ENCODE peak calls at places on chromosomes 12 and 14, in five cellular contexts. J is WTC11, C is foreskin keratinocyte, B is choroid plexus epithelial cell, G is GM10248. U is an unnamed sample.

GRCh38 chr14:78075610-78076277 is 94.4 kb upstream of the NRXN3 start:
- DNase-seq in G (no peak), B (no peak), C (no peak), J (no peak), U (no peak)

GRCh38 chr14:34040765-34041164 is 89.9 kb upstream of the EGLN3 start:
- DNase-seq in G (no peak), J (no peak), C (no peak), B (no peak), U (no peak)

GRCh38 chr12:76777765-76778216 is 13.9 kb downstream of the ZDHHC17 start:
- DNase-seq in G (peak), C (no peak), J (no peak), B (no peak), U (peak)

GRCh38 chr12:8499616-8500015 is 13.7 kb upstream of the CLEC4D start:
- DNase-seq in G (no peak), C (peak), J (no peak), B (no peak), U (no peak)

GRCh38 chr14:24232645-24233537 is at the start of gene GMPR2:
- DNase-seq in J (no peak), B (no peak), G (peak), C (peak), U (peak)

GRCh38 chr14:98803196-98803595 is 468.8 kb downstream of the BCL11B start:
- DNase-seq in J (no peak), B (no peak), C (no peak), G (no peak), U (no peak)

GRCh38 chr12:12609692-12610091 is 2.0 kb upstream of the CREBL2 start:
- DNase-seq in B (no peak), G (no peak), J (no peak), C (no peak), U (no peak)

GRCh38 chr12:77204055-77204454 is 138.7 kb upstream of the E2F7 start:
- DNase-seq in C (peak), J (peak), B (peak), G (no peak), U (peak)

GRCh38 chr12:47754126-47754525 is 4.6 kb downstream of the RAPGEF3 start:
- DNase-seq in C (peak), B (no peak), J (no peak), G (no peak), U (no peak)

GRCh38 chr14:57060276-57060956 is 208.3 kb downstream of the EXOC5 start:
- DNase-seq in J (no peak), G (peak), B (no peak), C (peak), U (peak)

GRCh38 chr12:98232753-98233385 is 282.5 kb upstream of the TMPO start:
- DNase-seq in C (no peak), J (no peak), B (no peak), G (no peak), U (no peak)

GRCh38 chr12:29782285-29782820 is 1.4 kb downstream of the TMTC1 start:
- DNase-seq in J (no peak), G (peak), B (peak), C (peak), U (peak)

GRCh38 chr12:130752692-130753230 is 36.7 kb upstream of the RIMBP2 start:
- DNase-seq in G (no peak), C (no peak), J (peak), B (no peak), U (no peak)

GRCh38 chr14:89469210-89470198 is 52.5 kb upstream of the FOXN3 start:
- DNase-seq in J (no peak), B (peak), C (no peak), G (no peak), U (no peak)

GRCh38 chr12:94571556-94571955 is 78.8 kb downstream of the TMCC3 start:
- DNase-seq in C (peak), J (no peak), G (no peak), B (peak), U (no peak)

GRCh38 chr12:45504606-45505005 is 224.9 kb upstream of the ARID2 start:
- DNase-seq in J (no peak), B (no peak), C (no peak), G (no peak), U (no peak)

GRCh38 chr12:19591951-19592350 is 152.7 kb downstream of the AEBP2 start:
- DNase-seq in C (no peak), G (no peak), B (no peak), J (no peak), U (no peak)

GRCh38 chr12:32397703-32398102 is 1.7 kb upstream of the FGD4 start:
- DNase-seq in J (no peak), B (no peak), C (no peak), G (no peak), U (no peak)

GRCh38 chr14:89349196-89350008 is 67.6 kb downstream of the FOXN3 start:
- DNase-seq in C (no peak), B (peak), J (peak), G (no peak), U (no peak)

GRCh38 chr14:28635387-28635786 is 131.2 kb upstream of the FOXG1 start:
- DNase-seq in G (no peak), C (peak), J (no peak), B (peak), U (peak)

GRCh38 chr12:88188180-88188579 is 46.1 kb downstream of the TMTC3 start:
- DNase-seq in B (peak), J (no peak), G (no peak), C (peak), U (no peak)

GRCh38 chr12:111038075-111038474 is 117.7 kb upstream of the MYL2 start:
- DNase-seq in G (no peak), C (no peak), B (no peak), J (no peak), U (no peak)

GRCh38 chr12:109727746-109728726 is 14.4 kb downstream of the FAM222A start:
- DNase-seq in G (no peak), C (no peak), B (no peak), J (no peak), U (no peak)

GRCh38 chr14:103186894-103187586 is 63.8 kb downstream of the TNFAIP2 start:
- DNase-seq in J (peak), C (no peak), B (no peak), G (no peak), U (no peak)

GRCh38 chr12:117298648-117299225 is 62.7 kb downstream of the NOS1 start:
- DNase-seq in G (no peak), J (no peak), C (no peak), B (no peak), U (no peak)

GRCh38 chr12:112421363-112421762 is 2.6 kb downstream of the PTPN11 start:
- DNase-seq in B (no peak), G (no peak), C (no peak), J (no peak), U (no peak)

GRCh38 chr12:77485961-77486579 is 344.6 kb upstream of the NAV3 start:
- DNase-seq in G (no peak), B (no peak), J (no peak), C (no peak), U (no peak)

GRCh38 chr12:98814254-98814653 is 169.2 kb downstream of the APAF1 start:
- DNase-seq in G (no peak), J (no peak), C (no peak), B (no peak), U (no peak)

GRCh38 chr12:131833896-131834641 is 5.9 kb downstream of the MMP17 start:
- DNase-seq in G (no peak), J (no peak), B (peak), C (no peak), U (no peak)

GRCh38 chr14:101226265-101226602 is 322.7 kb upstream of the RTL1 start:
- DNase-seq in C (no peak), J (no peak), G (no peak), B (no peak), U (no peak)

GRCh38 chr12:47317182-47317915 is 237.6 kb upstream of the AMIGO2 start:
- DNase-seq in B (no peak), C (no peak), J (no peak), G (peak), U (peak)

GRCh38 chr12:95646781-95647184 is 95.5 kb upstream of the USP44 start:
- DNase-seq in C (no peak), B (peak), J (no peak), G (no peak), U (no peak)

GRCh38 chr12:52362118-52362726 is 5.1 kb downstream of the KRT85 start:
- DNase-seq in G (no peak), B (no peak), C (no peak), J (peak), U (peak)

GRCh38 chr12:52363111-52363679 is 4.1 kb downstream of the KRT85 start:
- DNase-seq in J (no peak), C (no peak), G (no peak), B (no peak), U (no peak)

GRCh38 chr12:52360663-52361271 is 6.5 kb downstream of the KRT85 start:
- DNase-seq in B (no peak), C (no peak), G (no peak), J (no peak), U (no peak)

GRCh38 chr12:52360106-52360662 is 7.1 kb downstream of the KRT85 start:
- DNase-seq in C (no peak), J (no peak), B (no peak), G (no peak), U (no peak)

GRCh38 chr12:52361553-52361952 is 5.7 kb downstream of the KRT85 start:
- DNase-seq in J (no peak), C (no peak), B (no peak), G (no peak), U (no peak)
- TF ChIP-seq CTCF in J (no peak), C (no peak), B (no peak), G (no peak), U (no peak)

DNA sequence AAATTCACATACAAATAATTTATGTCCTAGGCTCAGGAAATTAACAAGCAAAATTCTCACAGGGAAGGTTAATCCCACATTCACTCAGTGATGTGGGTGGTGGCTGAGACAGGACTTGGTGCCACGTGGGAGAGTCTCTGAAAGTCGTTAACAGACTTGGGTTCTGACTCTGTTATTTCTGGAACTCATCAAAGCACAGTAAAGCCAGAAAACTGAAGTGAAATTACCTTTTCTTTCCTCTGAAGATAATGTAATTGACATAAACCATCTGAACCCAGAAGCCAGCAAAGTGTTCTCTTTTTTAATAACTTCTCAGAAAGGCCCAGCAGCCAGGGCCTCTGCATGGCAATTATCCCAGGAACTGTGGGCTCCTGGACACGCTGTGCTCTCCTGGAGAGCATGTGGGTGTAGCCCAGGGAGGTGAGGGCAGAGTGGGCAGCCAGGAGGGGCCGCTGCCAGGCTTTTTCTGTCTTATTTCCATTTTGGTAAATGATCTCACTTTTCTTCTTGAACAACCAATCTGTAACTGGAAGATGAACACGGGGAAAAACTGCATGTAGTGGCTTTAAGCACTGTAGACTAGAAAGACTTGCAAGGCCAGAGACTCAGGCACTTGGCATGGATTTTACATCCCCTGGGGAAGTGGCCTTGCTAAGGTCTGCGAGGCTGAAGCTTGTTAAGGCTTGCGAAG is 444.1 kb upstream of the TMEM132C start:
- DNase-seq in J (no peak), B (no peak), G (no peak), C (no peak), U (no peak)
- TF ChIP-seq CTCF in J (no peak), B (no peak), G (no peak), C (no peak), U (no peak)

GRCh38 chr14:45716506-45716905 is 463.5 kb upstream of the MIS18BP1 start:
- DNase-seq in J (no peak), C (peak), G (no peak), B (peak), U (peak)
- TF ChIP-seq CTCF in J (no peak), C (peak), G (no peak), B (peak), U (no peak)

GRCh38 chr12:10959777-10960176 is 20.7 kb upstream of the TAS2R14 start:
- DNase-seq in B (peak), G (no peak), J (no peak), C (no peak), U (no peak)

GRCh38 chr12:10957741-10958140 is 18.7 kb upstream of the TAS2R14 start:
- DNase-seq in J (no peak), C (peak), B (peak), G (no peak), U (no peak)

GRCh38 chr12:10960260-10960659 is 21.2 kb upstream of the TAS2R14 start:
- DNase-seq in B (no peak), C (no peak), G (no peak), J (no peak), U (no peak)

GRCh38 chr12:10952645-10953044 is 13.6 kb upstream of the TAS2R14 start:
- DNase-seq in G (no peak), J (no peak), B (no peak), C (no peak), U (no peak)

DNA sequence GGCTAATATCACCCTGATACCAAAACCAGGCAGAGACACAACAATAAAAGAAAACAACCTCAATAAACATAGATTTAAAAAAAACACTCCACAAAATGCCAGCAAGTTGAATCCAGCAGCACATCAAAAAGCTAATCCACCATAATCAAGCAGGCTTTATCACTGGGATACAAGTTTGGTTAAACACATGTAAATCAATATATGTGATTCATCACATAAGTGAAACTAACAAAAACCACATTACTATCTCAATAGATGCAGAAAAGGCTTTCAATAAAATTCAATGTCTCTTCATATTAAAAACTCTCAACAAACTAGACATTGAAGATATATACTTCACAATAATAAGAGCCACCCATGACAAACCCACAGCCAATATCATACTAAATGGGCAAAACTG is 17.0 kb upstream of the TAS2R14 start:
- DNase-seq in C (no peak), B (no peak), J (no peak), G (no peak), U (no peak)
- TF ChIP-seq CTCF in C (no peak), B (no peak), J (no peak), G (no peak), U (no peak)

DNA sequence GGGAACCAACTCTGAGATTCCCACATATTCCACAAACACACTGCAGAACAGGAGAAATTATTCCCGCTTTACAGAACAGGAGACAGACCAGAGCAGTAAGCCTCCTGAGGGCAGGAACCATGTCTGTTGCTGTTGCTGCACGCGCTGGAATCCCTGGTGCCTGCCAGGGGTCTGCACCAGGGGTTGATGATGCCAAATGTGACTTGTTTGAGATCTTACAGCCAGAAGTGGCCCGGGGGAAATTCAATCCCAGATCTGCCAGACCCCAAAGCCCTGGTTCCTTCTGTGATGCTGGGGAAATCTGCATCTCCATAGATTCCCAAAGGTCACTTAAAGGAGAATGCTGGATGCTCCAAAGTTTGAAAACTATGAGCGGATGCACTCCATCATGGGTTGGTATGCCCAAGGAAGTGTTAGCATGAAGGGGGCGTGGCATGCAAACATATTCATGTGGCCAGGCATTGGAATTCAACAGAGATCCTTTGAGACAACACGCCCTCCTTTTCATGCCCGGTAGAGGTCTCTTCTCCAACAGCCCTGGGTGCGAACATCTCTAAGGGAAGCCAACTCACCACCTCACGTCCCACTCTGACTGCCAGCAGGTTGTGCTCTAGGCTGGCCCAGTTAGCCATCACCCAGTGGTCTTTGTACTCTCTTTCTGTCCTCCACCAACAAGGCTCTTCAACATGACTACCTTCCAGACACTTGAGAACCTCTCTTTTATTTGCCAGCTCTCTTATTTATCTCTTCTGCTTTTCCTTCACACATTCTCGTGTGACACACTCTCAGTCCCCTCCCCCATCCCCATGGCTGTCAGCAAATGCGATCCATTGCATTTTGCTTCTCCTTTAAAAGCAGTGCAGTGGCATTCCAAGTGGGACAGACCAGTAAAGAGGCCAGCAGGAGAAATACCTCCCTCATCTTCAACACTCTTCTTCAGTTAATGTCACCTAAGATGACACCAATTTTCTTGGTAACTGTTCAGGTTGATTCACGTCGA is 131.3 kb downstream of the ZFP36L1 start:
- DNase-seq in J (no peak), C (no peak), B (no peak), G (no peak), U (no peak)
- TF ChIP-seq CTCF in J (no peak), C (peak), B (no peak), G (no peak), U (no peak)